ENCODE peak calls at places on chromosomes 5 and 9, in four cellular contexts. N is GM12878, E is K562, I is HepG2. L is an unnamed sample.
A peak's percentile ranks its signal among the peaks of the same experiment; 100 is the strongest.

GRCh38 chr9:136544549-136545064 is 1.2 kb downstream of the NOTCH1 start:
- DNase-seq in E (peak; percentile 71), N (no peak), I (no peak), L (no peak)

GRCh38 chr5:55731848-55732247 is 6.0 kb upstream of the DDX4 start:
- DNase-seq in N (no peak), I (no peak), E (no peak), L (no peak)

GRCh38 chr5:172123269-172123692 is 64.7 kb downstream of the STK10 start:
- DNase-seq in I (peak; percentile 55), N (no peak), E (no peak), L (no peak)

GRCh38 chr9:130912932-130913598 is 16.5 kb upstream of the QRFP start:
- DNase-seq in E (peak; percentile 68), N (no peak), I (no peak), L (no peak)

GRCh38 chr9:73081979-73082657 is 69.5 kb upstream of the ANXA1 start:
- DNase-seq in E (peak; percentile 16), N (no peak), I (peak; percentile 62), L (no peak)

GRCh38 chr5:60929024-60929423 is 15.8 kb downstream of the ERCC8 start:
- DNase-seq in N (no peak), E (no peak), I (no peak), L (no peak)

GRCh38 chr9:76616780-76617179 is 147.5 kb upstream of the PCA3 start:
- DNase-seq in N (no peak), I (no peak), E (no peak), L (no peak)

GRCh38 chr5:154159343-154159742 is 31.2 kb upstream of the GALNT10 start:
- DNase-seq in N (no peak), I (no peak), E (no peak), L (no peak)

GRCh38 chr5:142253938-142254895 is 70.6 kb downstream of the SPRY4 start:
- DNase-seq in N (no peak), E (no peak), I (no peak), L (no peak)

GRCh38 chr9:37528652-37529072 is 42.9 kb downstream of the POLR1E start:
- DNase-seq in E (no peak), N (no peak), I (no peak), L (no peak)

GRCh38 chr5:10228288-10228687 is 21.4 kb downstream of the ATPSCKMT start:
- DNase-seq in N (no peak), I (no peak), E (no peak), L (no peak)

GRCh38 chr5:10229306-10230048 is 20.2 kb downstream of the ATPSCKMT start:
- DNase-seq in N (no peak), E (no peak), I (no peak), L (no peak)

GRCh38 chr5:10222326-10222725 is 27.4 kb downstream of the ATPSCKMT start:
- DNase-seq in N (no peak), E (no peak), I (no peak), L (no peak)

GRCh38 chr5:10232386-10232785 is 17.3 kb downstream of the ATPSCKMT start:
- DNase-seq in I (no peak), E (no peak), N (no peak), L (no peak)

GRCh38 chr5:10227396-10227795 is 22.3 kb downstream of the ATPSCKMT start:
- DNase-seq in N (no peak), I (no peak), E (no peak), L (no peak)
- TF ChIP-seq TCF7 in N (no peak), I (no peak), E (no peak), L (no peak)

DNA sequence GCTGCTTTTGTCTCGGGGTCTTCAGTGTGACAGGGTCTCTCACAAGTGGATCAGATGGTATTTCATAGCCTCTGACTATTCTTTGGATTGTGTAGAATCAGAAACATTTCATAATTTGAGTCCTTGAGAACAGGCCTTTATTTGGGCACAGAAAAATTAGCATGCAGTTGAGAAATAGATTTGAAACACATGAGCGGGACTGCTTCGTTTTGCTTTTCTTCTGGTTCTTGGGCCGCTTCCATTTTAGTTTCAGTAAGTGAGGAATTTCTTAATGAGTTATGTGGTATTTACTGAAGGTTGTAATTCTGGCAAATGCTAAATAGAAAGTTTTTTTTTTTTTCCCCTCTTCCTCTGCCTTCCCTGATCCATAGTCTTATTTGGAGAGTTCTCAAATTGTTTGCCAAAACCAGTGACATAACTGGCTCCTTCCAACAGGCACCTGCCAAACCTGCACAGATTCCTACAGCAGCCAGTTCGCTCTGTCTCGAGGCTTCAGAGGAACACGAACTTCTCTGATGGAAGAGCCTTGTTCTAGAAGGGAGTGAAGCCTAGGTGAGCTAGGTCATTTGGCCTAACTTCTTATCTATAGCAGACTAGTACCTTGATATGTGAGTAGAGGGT is 71.2 kb upstream of the SLC28A3 start:
- DNase-seq in E (no peak), I (no peak), N (no peak), L (no peak)
- TF ChIP-seq CREM in E (no peak), I (no peak), N (no peak), L (no peak)

GRCh38 chr9:133494636-133495326 is 15.9 kb upstream of the SLC2A6 start:
- DNase-seq in N (no peak), E (no peak), I (peak; percentile 16), L (no peak)
- TF ChIP-seq TCF7 in N (no peak), E (no peak), I (no peak), L (no peak)

GRCh38 chr9:98370976-98371315 is 115.5 kb upstream of the TBC1D2 start:
- DNase-seq in E (no peak), N (no peak), I (no peak), L (no peak)

GRCh38 chr9:98372077-98372812 is 116.8 kb upstream of the TBC1D2 start:
- DNase-seq in I (no peak), E (no peak), N (no peak), L (no peak)

GRCh38 chr9:98375138-98375726 is 119.8 kb upstream of the TBC1D2 start:
- DNase-seq in I (no peak), E (peak; percentile 47), N (no peak), L (no peak)

GRCh38 chr9:98373622-98374021 is 118.2 kb upstream of the TBC1D2 start:
- DNase-seq in I (no peak), N (no peak), E (no peak), L (no peak)

GRCh38 chr9:98374385-98375051 is 119.1 kb upstream of the TBC1D2 start:
- DNase-seq in E (peak; percentile 90), N (no peak), I (peak; percentile 41), L (no peak)
- TF ChIP-seq CREM in E (peak; percentile 72), N (no peak), I (no peak), L (no peak)

L was measured in WTC11.